ENCODE peak calls at places on chromosomes 12 and 14, in nine cellular contexts. One of them, this sample, is unnamed.

GRCh38 chr14:93939304-93940229 is 12.4 kb downstream of the FAM181A start:
- DNase-seq in K562: peak
- DNase-seq in ovary: peak
- DNase-seq in GM12878: peak
- DNase-seq in suprapubic skin: no peak
- DNase-seq in SK-N-SH: peak
- DNase-seq in A549: peak
- DNase-seq in HepG2: no peak
- DNase-seq in tibial nerve: peak
- DNase-seq in this sample: peak

GRCh38 chr12:124663771-124664366 is 96.5 kb upstream of the NCOR2 start:
- DNase-seq in K562: no peak
- DNase-seq in tibial nerve: no peak
- DNase-seq in suprapubic skin: no peak
- DNase-seq in HepG2: no peak
- DNase-seq in SK-N-SH: no peak
- DNase-seq in ovary: no peak
- DNase-seq in A549: no peak
- DNase-seq in GM12878: no peak
- DNase-seq in this sample: no peak

GRCh38 chr12:72146495-72146894 is 125.7 kb upstream of the TRHDE start:
- DNase-seq in GM12878: no peak
- DNase-seq in suprapubic skin: no peak
- DNase-seq in K562: no peak
- DNase-seq in ovary: no peak
- DNase-seq in HepG2: no peak
- DNase-seq in SK-N-SH: no peak
- DNase-seq in A549: no peak
- DNase-seq in tibial nerve: no peak
- DNase-seq in this sample: no peak

GRCh38 chr12:7557227-7557626 is 53.6 kb upstream of the CD163 start:
- DNase-seq in GM12878: no peak
- DNase-seq in suprapubic skin: no peak
- DNase-seq in ovary: no peak
- DNase-seq in HepG2: no peak
- DNase-seq in tibial nerve: no peak
- DNase-seq in A549: no peak
- DNase-seq in K562: no peak
- DNase-seq in SK-N-SH: no peak
- DNase-seq in this sample: no peak

GRCh38 chr14:100914597-100915021 is 11.1 kb upstream of the RTL1 start:
- DNase-seq in suprapubic skin: no peak
- DNase-seq in K562: no peak
- DNase-seq in HepG2: no peak
- DNase-seq in ovary: no peak
- DNase-seq in tibial nerve: no peak
- DNase-seq in SK-N-SH: no peak
- DNase-seq in GM12878: no peak
- DNase-seq in A549: no peak
- DNase-seq in this sample: no peak

GRCh38 chr14:55412686-55413085 is 1.1 kb upstream of the ATG14 start:
- DNase-seq in suprapubic skin: no peak
- DNase-seq in A549: no peak
- DNase-seq in K562: no peak
- DNase-seq in tibial nerve: no peak
- DNase-seq in ovary: no peak
- DNase-seq in HepG2: no peak
- DNase-seq in GM12878: no peak
- DNase-seq in SK-N-SH: no peak
- DNase-seq in this sample: no peak

GRCh38 chr14:100432652-100433427 is 109.7 kb downstream of the SLC25A47 start:
- DNase-seq in HepG2: no peak
- DNase-seq in GM12878: no peak
- DNase-seq in suprapubic skin: no peak
- DNase-seq in ovary: no peak
- DNase-seq in A549: no peak
- DNase-seq in tibial nerve: no peak
- DNase-seq in SK-N-SH: no peak
- DNase-seq in K562: no peak
- DNase-seq in this sample: no peak

GRCh38 chr12:6533653-6534157 is 612 bp upstream of the GAPDH start:
- DNase-seq in K562: peak
- DNase-seq in SK-N-SH: peak
- DNase-seq in ovary: peak
- DNase-seq in GM12878: no peak
- DNase-seq in HepG2: peak
- DNase-seq in A549: peak
- DNase-seq in tibial nerve: no peak
- DNase-seq in suprapubic skin: no peak
- DNase-seq in this sample: peak

GRCh38 chr14:22039938-22040780 is 366.5 kb upstream of the OR4E1 start:
- DNase-seq in GM12878: no peak
- DNase-seq in HepG2: peak
- DNase-seq in suprapubic skin: no peak
- DNase-seq in SK-N-SH: no peak
- DNase-seq in tibial nerve: no peak
- DNase-seq in K562: no peak
- DNase-seq in ovary: no peak
- DNase-seq in A549: peak
- DNase-seq in this sample: no peak

GRCh38 chr14:74702293-74702692 is 10.6 kb downstream of the AREL1 start:
- DNase-seq in ovary: no peak
- DNase-seq in HepG2: no peak
- DNase-seq in suprapubic skin: no peak
- DNase-seq in GM12878: no peak
- DNase-seq in A549: peak
- DNase-seq in K562: no peak
- DNase-seq in SK-N-SH: no peak
- DNase-seq in tibial nerve: no peak
- DNase-seq in this sample: no peak

GRCh38 chr12:71755146-71755892 is 656 bp downstream of the RAB21 start:
- DNase-seq in A549: peak
- DNase-seq in tibial nerve: no peak
- DNase-seq in K562: no peak
- DNase-seq in GM12878: peak
- DNase-seq in SK-N-SH: peak
- DNase-seq in HepG2: peak
- DNase-seq in suprapubic skin: no peak
- DNase-seq in ovary: peak
- DNase-seq in this sample: peak

GRCh38 chr14:77071938-77072388 is 26.1 kb upstream of the CIPC start:
- DNase-seq in tibial nerve: no peak
- DNase-seq in A549: no peak
- DNase-seq in HepG2: no peak
- DNase-seq in SK-N-SH: no peak
- DNase-seq in GM12878: no peak
- DNase-seq in suprapubic skin: no peak
- DNase-seq in ovary: no peak
- DNase-seq in K562: no peak
- DNase-seq in this sample: no peak

GRCh38 chr14:42141328-42141727 is 534.7 kb downstream of the LRFN5 start:
- DNase-seq in tibial nerve: no peak
- DNase-seq in K562: no peak
- DNase-seq in suprapubic skin: no peak
- DNase-seq in A549: peak
- DNase-seq in HepG2: no peak
- DNase-seq in SK-N-SH: no peak
- DNase-seq in ovary: no peak
- DNase-seq in GM12878: no peak
- DNase-seq in this sample: no peak

GRCh38 chr14:42140831-42141279 is 534.2 kb downstream of the LRFN5 start:
- DNase-seq in SK-N-SH: no peak
- DNase-seq in tibial nerve: no peak
- DNase-seq in GM12878: no peak
- DNase-seq in ovary: no peak
- DNase-seq in A549: peak
- DNase-seq in suprapubic skin: no peak
- DNase-seq in K562: no peak
- DNase-seq in HepG2: no peak
- DNase-seq in this sample: no peak

GRCh38 chr14:42140001-42140400 is 533.3 kb downstream of the LRFN5 start:
- DNase-seq in ovary: no peak
- DNase-seq in GM12878: no peak
- DNase-seq in HepG2: no peak
- DNase-seq in K562: no peak
- DNase-seq in A549: no peak
- DNase-seq in tibial nerve: no peak
- DNase-seq in suprapubic skin: no peak
- DNase-seq in SK-N-SH: no peak
- DNase-seq in this sample: no peak

GRCh38 chr14:42138406-42138805 is 531.7 kb downstream of the LRFN5 start:
- DNase-seq in HepG2: no peak
- DNase-seq in GM12878: no peak
- DNase-seq in suprapubic skin: no peak
- DNase-seq in tibial nerve: no peak
- DNase-seq in SK-N-SH: no peak
- DNase-seq in K562: no peak
- DNase-seq in A549: no peak
- DNase-seq in ovary: no peak
- DNase-seq in this sample: no peak

GRCh38 chr14:42143114-42143513 is 536.4 kb downstream of the LRFN5 start:
- DNase-seq in HepG2: no peak
- DNase-seq in suprapubic skin: no peak
- DNase-seq in A549: no peak
- DNase-seq in ovary: no peak
- DNase-seq in GM12878: no peak
- DNase-seq in K562: no peak
- DNase-seq in tibial nerve: no peak
- DNase-seq in SK-N-SH: no peak
- DNase-seq in this sample: no peak
- TF ChIP-seq EP300 in HepG2: no peak
- TF ChIP-seq EP300 in suprapubic skin: no peak
- TF ChIP-seq EP300 in A549: no peak
- TF ChIP-seq EP300 in ovary: no peak
- TF ChIP-seq EP300 in GM12878: no peak
- TF ChIP-seq EP300 in K562: no peak
- TF ChIP-seq EP300 in tibial nerve: no peak
- TF ChIP-seq EP300 in SK-N-SH: no peak
- TF ChIP-seq EP300 in this sample: no peak

DNA sequence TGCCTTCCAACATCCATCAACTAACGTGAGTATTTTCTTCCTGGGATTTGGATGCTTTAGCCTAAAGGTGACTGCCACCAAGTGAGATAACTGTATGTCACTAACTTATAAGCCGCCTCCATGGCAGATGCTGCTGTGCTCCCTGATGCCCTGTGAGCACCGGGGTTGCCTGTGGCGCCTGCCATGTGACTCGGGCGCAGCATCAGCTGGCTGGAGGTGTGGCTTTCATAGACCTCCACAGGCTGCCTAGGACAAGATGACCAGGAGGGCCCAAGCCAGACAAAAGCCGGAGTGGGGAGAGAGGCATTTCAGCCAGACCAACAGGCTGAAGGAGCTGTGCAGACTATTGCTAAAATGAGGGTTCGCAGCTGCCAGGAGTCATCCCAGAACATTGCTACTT is 55.7 kb downstream of the ANAPC7 start:
- DNase-seq in A549: no peak
- DNase-seq in tibial nerve: no peak
- DNase-seq in HepG2: no peak
- DNase-seq in suprapubic skin: no peak
- DNase-seq in K562: no peak
- DNase-seq in GM12878: no peak
- DNase-seq in SK-N-SH: no peak
- DNase-seq in ovary: no peak
- DNase-seq in this sample: no peak
- TF ChIP-seq EP300 in A549: no peak
- TF ChIP-seq EP300 in tibial nerve: no peak
- TF ChIP-seq EP300 in HepG2: no peak
- TF ChIP-seq EP300 in suprapubic skin: no peak
- TF ChIP-seq EP300 in K562: no peak
- TF ChIP-seq EP300 in GM12878: no peak
- TF ChIP-seq EP300 in SK-N-SH: no peak
- TF ChIP-seq EP300 in ovary: no peak
- TF ChIP-seq EP300 in this sample: no peak

GRCh38 chr12:130126023-130126432 is 36.2 kb upstream of the FZD10 start:
- DNase-seq in K562: peak
- DNase-seq in SK-N-SH: no peak
- DNase-seq in ovary: no peak
- DNase-seq in HepG2: no peak
- DNase-seq in GM12878: no peak
- DNase-seq in suprapubic skin: no peak
- DNase-seq in A549: peak
- DNase-seq in tibial nerve: no peak
- DNase-seq in this sample: no peak

GRCh38 chr12:130121246-130122005 is 40.8 kb upstream of the FZD10 start:
- DNase-seq in SK-N-SH: no peak
- DNase-seq in GM12878: no peak
- DNase-seq in tibial nerve: no peak
- DNase-seq in ovary: no peak
- DNase-seq in suprapubic skin: no peak
- DNase-seq in HepG2: no peak
- DNase-seq in K562: no peak
- DNase-seq in A549: no peak
- DNase-seq in this sample: no peak

GRCh38 chr12:130127527-130127908 is 34.7 kb upstream of the FZD10 start:
- DNase-seq in A549: peak
- DNase-seq in HepG2: no peak
- DNase-seq in SK-N-SH: peak
- DNase-seq in K562: peak
- DNase-seq in GM12878: no peak
- DNase-seq in ovary: no peak
- DNase-seq in suprapubic skin: no peak
- DNase-seq in tibial nerve: peak
- DNase-seq in this sample: no peak

GRCh38 chr12:130124106-130124505 is 38.2 kb upstream of the FZD10 start:
- DNase-seq in SK-N-SH: no peak
- DNase-seq in K562: no peak
- DNase-seq in suprapubic skin: no peak
- DNase-seq in A549: no peak
- DNase-seq in tibial nerve: no peak
- DNase-seq in ovary: no peak
- DNase-seq in HepG2: no peak
- DNase-seq in GM12878: no peak
- DNase-seq in this sample: no peak

GRCh38 chr12:130124605-130125244 is 37.5 kb upstream of the FZD10 start:
- DNase-seq in K562: no peak
- DNase-seq in A549: no peak
- DNase-seq in ovary: no peak
- DNase-seq in HepG2: no peak
- DNase-seq in tibial nerve: no peak
- DNase-seq in suprapubic skin: no peak
- DNase-seq in GM12878: no peak
- DNase-seq in SK-N-SH: no peak
- DNase-seq in this sample: no peak
- TF ChIP-seq EP300 in K562: no peak
- TF ChIP-seq EP300 in A549: no peak
- TF ChIP-seq EP300 in ovary: no peak
- TF ChIP-seq EP300 in HepG2: no peak
- TF ChIP-seq EP300 in tibial nerve: no peak
- TF ChIP-seq EP300 in suprapubic skin: no peak
- TF ChIP-seq EP300 in GM12878: no peak
- TF ChIP-seq EP300 in SK-N-SH: no peak
- TF ChIP-seq EP300 in this sample: no peak

DNA sequence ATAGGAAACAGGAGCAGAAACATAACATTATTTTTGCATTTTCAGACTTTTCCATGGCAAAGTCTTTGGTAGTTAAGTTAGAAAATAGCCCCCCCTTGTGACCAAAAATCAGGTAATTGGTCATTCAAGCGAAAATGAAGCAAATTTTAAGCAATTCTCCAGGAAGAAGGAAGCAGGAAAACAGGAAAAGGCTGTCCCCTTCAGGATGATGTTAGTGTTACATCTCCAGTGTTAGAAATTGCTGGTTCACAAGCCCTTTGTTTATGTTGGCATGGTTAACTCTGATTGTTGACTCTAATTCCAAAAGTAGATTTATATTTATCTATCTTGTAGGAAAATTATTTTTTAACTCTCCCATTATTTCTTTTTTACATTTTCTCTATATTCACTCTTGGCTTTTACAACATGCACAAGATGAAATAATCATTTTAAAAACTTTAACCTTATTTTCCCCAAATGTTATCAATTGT is 18.8 kb upstream of the GAS2L3 start:
- DNase-seq in SK-N-SH: peak
- DNase-seq in HepG2: peak
- DNase-seq in ovary: no peak
- DNase-seq in tibial nerve: no peak
- DNase-seq in K562: peak
- DNase-seq in A549: peak
- DNase-seq in suprapubic skin: no peak
- DNase-seq in GM12878: no peak
- DNase-seq in this sample: no peak
- TF ChIP-seq EP300 in SK-N-SH: no peak
- TF ChIP-seq EP300 in HepG2: no peak
- TF ChIP-seq EP300 in ovary: no peak
- TF ChIP-seq EP300 in tibial nerve: peak
- TF ChIP-seq EP300 in K562: no peak
- TF ChIP-seq EP300 in A549: no peak
- TF ChIP-seq EP300 in suprapubic skin: no peak
- TF ChIP-seq EP300 in GM12878: no peak
- TF ChIP-seq EP300 in this sample: no peak